ENCODE peak calls at places on chromosomes 7 and 10, in nine cellular contexts. G, D, C, T, S, H, I, U and M are unnamed samples.

GRCh38 chr7:131327049-131327625 is 539 bp upstream of the MKLN1 start:
- DNase-seq in S (peak; percentile 81), H (no peak), I (peak; percentile 44), G (no peak), D (peak; percentile 62), C (peak; percentile 37), U (no peak), T (peak; percentile 50), M (peak; percentile 41)

GRCh38 chr7:70016044-70016770 is 417.9 kb downstream of the AUTS2 start:
- DNase-seq in C (no peak), D (peak; percentile 91), U (no peak), H (no peak), I (no peak), S (peak; percentile 89), T (no peak), G (no peak), M (peak; percentile 5)

GRCh38 chr7:107387077-107387476 is 82.8 kb upstream of the GPR22 start:
- DNase-seq in D (peak; percentile 14), U (no peak), I (peak; percentile 58), H (no peak), G (peak; percentile 7), T (no peak), C (no peak), S (peak; percentile 36), M (no peak)

GRCh38 chr10:70778267-70778924 is 6.8 kb downstream of the TBATA start:
- DNase-seq in T (no peak), I (no peak), G (no peak), D (no peak), C (no peak), H (peak; percentile 67), S (no peak), U (no peak), M (no peak)

GRCh38 chr10:132524443-132525285 is 12.9 kb upstream of the INPP5A start:
- DNase-seq in I (no peak), D (no peak), C (no peak), T (no peak), G (no peak), U (no peak), H (no peak), S (no peak), M (no peak)

GRCh38 chr10:33524966-33525365 is 190.5 kb upstream of the NRP1 start:
- DNase-seq in C (no peak), D (no peak), T (no peak), H (no peak), I (no peak), S (no peak), G (no peak), U (no peak), M (no peak)

GRCh38 chr10:69403519-69403918 is 13.2 kb downstream of the TACR2 start:
- DNase-seq in G (no peak), T (no peak), D (no peak), C (no peak), U (no peak), S (no peak), H (no peak), I (no peak), M (no peak)

GRCh38 chr10:58462863-58463507 is 49.7 kb upstream of the BICC1 start:
- DNase-seq in H (no peak), S (no peak), D (no peak), G (no peak), C (no peak), U (no peak), I (no peak), T (no peak), M (no peak)

GRCh38 chr10:5530846-5531557 is 6.2 kb downstream of the CALML3 start:
- DNase-seq in G (no peak), H (peak; percentile 53), T (no peak), S (no peak), I (no peak), D (no peak), C (no peak), U (no peak), M (no peak)

GRCh38 chr7:2288503-2288902 is 25.7 kb downstream of the SNX8 start:
- DNase-seq in C (no peak), I (no peak), U (no peak), S (no peak), T (no peak), D (no peak), G (no peak), H (no peak), M (no peak)

GRCh38 chr7:144019457-144019856 is 19.3 kb downstream of the OR6B1 start:
- DNase-seq in H (no peak), S (peak; percentile 84), I (no peak), C (no peak), D (peak; percentile 76), U (no peak), G (no peak), T (peak; percentile 10), M (peak; percentile 16)

GRCh38 chr7:90613088-90613498 is 17.0 kb downstream of the CDK14 start:
- DNase-seq in S (no peak), H (no peak), U (no peak), G (peak; percentile 7), D (peak; percentile 82), T (no peak), I (no peak), C (no peak), M (no peak)

GRCh38 chr10:119412831-119413737 is 129.4 kb downstream of the RGS10 start:
- DNase-seq in T (no peak), U (no peak), S (no peak), I (no peak), C (no peak), D (no peak), G (no peak), H (no peak), M (no peak)

GRCh38 chr10:19930936-19931859 is 115.0 kb downstream of the PLXDC2 start:
- DNase-seq in H (no peak), G (no peak), U (no peak), I (no peak), S (peak; percentile 4), C (no peak), D (peak; percentile 77), T (peak; percentile 22), M (peak; percentile 12)